ENCODE peak calls at places on chromosomes 11 and 22, in ten cellular contexts. U is body of pancreas; C is A549; S is sigmoid colon; J is uterus; Q is PC-3; G is pancreas; W is heart right ventricle; Z is effector memory CD4-positive, alpha-beta T cell; L is OCI-LY7. M is an unnamed sample.

GRCh38 chr11:115164774-115165173 is 339.4 kb downstream of the CADM1 start:
- DNase-seq in Z (no peak), Q (no peak), L (no peak), J (no peak), W (no peak), U (no peak), G (no peak), C (no peak), S (no peak), M (no peak)

GRCh38 chr22:47615051-47615450 is 852.6 kb downstream of the TBC1D22A start:
- DNase-seq in Q (no peak), G (no peak), J (no peak), U (no peak), L (no peak), W (no peak), C (no peak), S (peak; percentile 53), Z (no peak), M (no peak)

GRCh38 chr11:124174001-124174400 is 9.1 kb upstream of the OR10D3 start:
- DNase-seq in C (peak; percentile 3), G (no peak), L (no peak), U (no peak), S (no peak), W (no peak), J (no peak), Z (no peak), Q (peak; percentile 78), M (no peak)

GRCh38 chr11:69166186-69167115 is 10.7 kb downstream of the SMIM38 start:
- DNase-seq in S (no peak), W (no peak), C (peak; percentile 89), Z (no peak), G (no peak), L (peak; percentile 2), J (peak; percentile 64), Q (peak; percentile 79), U (peak; percentile 22), M (peak; percentile 66)

GRCh38 chr11:15563054-15563453 is 448.3 kb downstream of the INSC start:
- DNase-seq in Z (no peak), U (no peak), L (no peak), W (no peak), J (no peak), Q (no peak), G (no peak), C (no peak), S (no peak), M (no peak)

GRCh38 chr11:119361056-119361787 is 14.7 kb upstream of the MFRP start:
- DNase-seq in S (peak; percentile 72), Z (no peak), C (peak; percentile 57), W (peak; percentile 65), J (peak; percentile 81), Q (peak; percentile 97), L (peak; percentile 78), U (peak; percentile 86), G (peak; percentile 88), M (peak; percentile 88)

GRCh38 chr22:20055144-20055543 is 24.9 kb upstream of the DGCR8 start:
- DNase-seq in G (no peak), J (no peak), W (no peak), C (no peak), U (no peak), L (no peak), S (no peak), Q (no peak), Z (no peak), M (no peak)

GRCh38 chr11:73331138-73331916 is 23.3 kb downstream of the ARHGEF17 start:
- DNase-seq in C (no peak), Z (no peak), J (no peak), Q (no peak), U (peak; percentile 61), W (peak; percentile 57), L (no peak), G (no peak), S (no peak), M (no peak)

GRCh38 chr22:49929553-49929979 is 11.1 kb downstream of the CRELD2 start:
- DNase-seq in W (peak; percentile 77), L (peak; percentile 89), S (peak; percentile 80), G (no peak), U (peak; percentile 76), J (peak; percentile 46), C (no peak), Z (peak; percentile 54), Q (peak; percentile 62), M (peak; percentile 92)

GRCh38 chr22:49928571-49929552 is 10.4 kb downstream of the CRELD2 start:
- DNase-seq in W (no peak), C (no peak), G (peak; percentile 89), L (no peak), Z (no peak), J (no peak), U (no peak), Q (no peak), S (no peak), M (peak; percentile 53)

GRCh38 chr22:49931863-49932262 is 13.4 kb downstream of the CRELD2 start:
- DNase-seq in J (no peak), Z (no peak), U (no peak), C (no peak), W (no peak), L (peak; percentile 35), Q (no peak), G (no peak), S (no peak), M (no peak)

GRCh38 chr22:49930596-49931412 is 12.4 kb downstream of the CRELD2 start:
- DNase-seq in S (no peak), Z (peak; percentile 23), Q (peak; percentile 85), W (no peak), L (peak; percentile 96), J (peak; percentile 64), U (peak; percentile 91), G (peak; percentile 72), C (no peak), M (no peak)

GRCh38 chr22:49930128-49930527 is 11.7 kb downstream of the CRELD2 start:
- DNase-seq in G (peak; percentile 89), L (no peak), W (no peak), U (peak; percentile 48), J (peak; percentile 54), Q (no peak), Z (no peak), C (no peak), S (no peak), M (peak; percentile 65)
- H3K4me1 ChIP-seq in G (peaks cover 14% of the 10 kb centered on the region), L (peaks cover 67% of the 10 kb centered on the region), W (peaks cover 55% of the 10 kb centered on the region), U (peaks cover 45% of the 10 kb centered on the region), J (peaks cover 21% of the 10 kb centered on the region), Q (peaks cover 18% of the 10 kb centered on the region), Z (peaks cover 39% of the 10 kb centered on the region), C (peaks cover 20% of the 10 kb centered on the region), S (peaks cover 36% of the 10 kb centered on the region), M (peaks cover 1% of the 10 kb centered on the region)

GRCh38 chr11:11415786-11416390 is 62.8 kb upstream of the CSNK2A3 start:
- DNase-seq in Q (no peak), J (no peak), G (no peak), L (no peak), U (no peak), W (no peak), S (no peak), C (no peak), Z (no peak), M (no peak)

GRCh38 chr11:11414996-11415395 is 61.9 kb upstream of the CSNK2A3 start:
- DNase-seq in Z (no peak), C (no peak), L (no peak), G (no peak), Q (no peak), J (no peak), W (no peak), U (no peak), S (no peak), M (no peak)

GRCh38 chr11:11411401-11411985 is 58.4 kb upstream of the CSNK2A3 start:
- DNase-seq in Q (no peak), G (no peak), U (no peak), Z (no peak), L (no peak), S (no peak), C (no peak), J (no peak), W (no peak), M (no peak)

GRCh38 chr11:11416502-11416901 is 63.5 kb upstream of the CSNK2A3 start:
- DNase-seq in J (no peak), L (no peak), Z (no peak), C (no peak), W (no peak), Q (peak; percentile 68), S (no peak), G (no peak), U (no peak), M (peak; percentile 77)

GRCh38 chr11:11413776-11414175 is 60.7 kb upstream of the CSNK2A3 start:
- DNase-seq in C (no peak), U (no peak), Q (peak; percentile 52), Z (no peak), G (no peak), J (no peak), L (no peak), W (no peak), S (no peak), M (no peak)
- H3K4me1 ChIP-seq in C (peaks cover 22% of the 10 kb centered on the region), U (no peaks in the 10 kb centered on the region), Q (peaks cover 36% of the 10 kb centered on the region), Z (no peaks in the 10 kb centered on the region), G (no peaks in the 10 kb centered on the region), J (peaks cover 10% of the 10 kb centered on the region), L (no peaks in the 10 kb centered on the region), W (peaks cover 24% of the 10 kb centered on the region), S (peaks cover 41% of the 10 kb centered on the region), M (peaks cover 3% of the 10 kb centered on the region)

GRCh38 chr11:120388261-120388660 is 52.0 kb downstream of the ARHGEF12 start:
- DNase-seq in L (no peak), Z (no peak), W (no peak), S (no peak), U (no peak), G (no peak), C (no peak), J (no peak), Q (peak; percentile 28), M (no peak)
- H3K4me1 ChIP-seq in L (no peaks in the 10 kb centered on the region), Z (no peaks in the 10 kb centered on the region), W (peaks cover 51% of the 10 kb centered on the region), S (peaks cover 68% of the 10 kb centered on the region), U (peaks cover 23% of the 10 kb centered on the region), G (peaks cover 21% of the 10 kb centered on the region), C (peaks cover 68% of the 10 kb centered on the region), J (peaks cover 5% of the 10 kb centered on the region), Q (peaks cover 43% of the 10 kb centered on the region), M (peaks cover 4% of the 10 kb centered on the region)

GRCh38 chr11:12865871-12866595 is 143.1 kb upstream of the RASSF10 start:
- DNase-seq in L (no peak), U (no peak), C (no peak), G (no peak), S (no peak), Z (no peak), W (no peak), Q (no peak), J (no peak), M (no peak)

GRCh38 chr11:12862761-12863469 is 146.2 kb upstream of the RASSF10 start:
- DNase-seq in Q (no peak), S (peak; percentile 82), G (no peak), C (no peak), J (peak; percentile 59), W (peak; percentile 58), L (no peak), U (peak; percentile 29), Z (no peak), M (peak; percentile 81)

GRCh38 chr11:12863605-12864121 is 145.5 kb upstream of the RASSF10 start:
- DNase-seq in G (no peak), Z (no peak), J (no peak), Q (no peak), W (no peak), C (no peak), U (no peak), L (no peak), S (no peak), M (no peak)

GRCh38 chr11:12867531-12867930 is 141.6 kb upstream of the RASSF10 start:
- DNase-seq in S (no peak), C (no peak), L (no peak), U (no peak), W (no peak), Q (no peak), G (no peak), J (no peak), Z (no peak), M (no peak)

DNA sequence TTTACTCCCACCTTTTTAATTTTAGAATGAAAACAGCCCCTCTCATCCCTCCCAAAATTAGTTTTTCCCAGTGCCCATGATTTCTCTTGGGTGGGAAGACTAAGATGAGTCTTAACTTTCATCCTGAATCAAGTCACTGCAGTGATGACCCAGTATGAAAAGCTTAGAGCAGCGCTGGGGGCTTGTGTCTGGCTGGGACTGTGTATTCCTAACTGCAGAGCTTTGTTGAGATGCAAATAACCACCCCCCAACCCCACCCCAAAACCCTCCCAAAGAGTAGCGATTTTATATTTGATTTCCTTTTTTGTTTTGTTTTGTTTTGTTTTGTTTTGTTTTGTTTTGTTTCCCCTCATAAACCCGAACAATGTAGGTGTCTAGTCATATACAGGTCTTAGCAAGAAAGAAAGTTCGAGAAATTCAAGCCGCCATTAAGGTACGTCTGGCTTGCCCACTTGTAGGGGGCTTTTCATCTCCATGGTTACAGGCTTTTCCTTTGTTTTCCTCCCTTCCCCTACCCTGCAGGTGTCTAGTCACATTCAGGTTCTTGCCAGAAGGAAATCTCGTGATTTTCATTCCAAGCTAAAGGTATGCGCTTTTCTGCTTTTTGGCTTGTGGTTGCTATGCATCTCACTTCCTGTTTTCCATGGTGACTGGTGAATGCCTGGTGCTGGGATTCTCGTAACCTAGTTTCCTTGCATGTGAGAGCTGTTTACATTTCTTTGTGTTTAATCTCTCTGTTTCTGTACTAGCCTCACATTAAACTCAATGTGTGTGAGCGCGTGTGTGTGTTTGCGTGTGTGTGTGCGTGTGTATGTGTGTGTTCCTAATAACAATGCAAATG is 144.6 kb upstream of the RASSF10 start:
- DNase-seq in U (peak; percentile 55), G (no peak), L (no peak), Z (no peak), J (no peak), C (no peak), Q (peak; percentile 30), W (no peak), S (no peak), M (no peak)
- H3K4me1 ChIP-seq in U (peaks cover 9% of the 10 kb centered on the region), G (peaks cover 3% of the 10 kb centered on the region), L (peaks cover 5% of the 10 kb centered on the region), Z (no peaks in the 10 kb centered on the region), J (no peaks in the 10 kb centered on the region), C (peaks cover 50% of the 10 kb centered on the region), Q (no peaks in the 10 kb centered on the region), W (peaks cover 35% of the 10 kb centered on the region), S (peaks cover 87% of the 10 kb centered on the region), M (peaks cover 2% of the 10 kb centered on the region)

M was measured in aorta.